ENCODE peak calls at places on chromosomes 6 and 20, in nine cellular contexts. S, M, P, O, R, T, L, H and Y are unnamed samples.

GRCh38 chr20:53774487-53775203 is 181.0 kb upstream of the ZNF217 start:
- DNase-seq in S (no peak), R (peak; percentile 97), O (no peak), H (no peak), M (no peak), T (no peak), L (no peak), P (no peak), Y (no peak)

GRCh38 chr6:136859430-136859829 is 37.0 kb downstream of the PEX7 start:
- DNase-seq in L (no peak), S (no peak), O (no peak), T (no peak), H (no peak), M (no peak), P (no peak), R (no peak), Y (no peak)

GRCh38 chr6:129102741-129103140 is 219.8 kb downstream of the LAMA2 start:
- DNase-seq in M (no peak), P (no peak), R (peak; percentile 17), T (no peak), S (no peak), O (peak; percentile 56), H (no peak), L (no peak), Y (no peak)

GRCh38 chr6:134920422-134920821 is 29.5 kb downstream of the ALDH8A1 start:
- DNase-seq in M (no peak), R (peak; percentile 13), P (no peak), T (no peak), S (no peak), H (no peak), O (no peak), L (no peak), Y (no peak)

GRCh38 chr20:31746068-31746878 is 7.2 kb downstream of the TPX2 start:
- DNase-seq in O (no peak), H (no peak), M (no peak), S (no peak), R (no peak), T (no peak), L (no peak), P (no peak), Y (no peak)

GRCh38 chr6:140441256-140441655 is 1066.8 kb upstream of the CITED2 start:
- DNase-seq in R (peak; percentile 63), T (peak; percentile 68), P (peak; percentile 42), M (peak; percentile 11), O (peak; percentile 46), S (peak; percentile 90), H (no peak), L (peak; percentile 48), Y (no peak)

GRCh38 chr20:9551808-9552550 is 37.6 kb downstream of the LAMP5 start:
- DNase-seq in S (no peak), P (no peak), M (no peak), O (no peak), T (no peak), H (no peak), R (no peak), L (no peak), Y (no peak)

GRCh38 chr6:12815884-12816600 is 99.5 kb downstream of the PHACTR1 start:
- DNase-seq in H (no peak), R (peak; percentile 30), P (no peak), O (no peak), M (no peak), L (no peak), T (no peak), S (peak; percentile 78), Y (no peak)

GRCh38 chr6:25801423-25801822 is 30.4 kb downstream of the SLC17A1 start:
- DNase-seq in O (no peak), T (no peak), S (no peak), H (no peak), M (no peak), L (no peak), P (no peak), R (no peak), Y (no peak)
- H3K4me1 ChIP-seq in O (no peaks in the 10 kb centered on the region), T (no peaks in the 10 kb centered on the region), S (no peaks in the 10 kb centered on the region), H (no peaks in the 10 kb centered on the region), M (no peaks in the 10 kb centered on the region), L (no peaks in the 10 kb centered on the region), P (no peaks in the 10 kb centered on the region), R (no peaks in the 10 kb centered on the region), Y (no peaks in the 10 kb centered on the region)

GRCh38 chr6:68875403-68875802 is 240.3 kb downstream of the ADGRB3 start:
- DNase-seq in M (no peak), P (no peak), L (no peak), S (no peak), R (no peak), H (no peak), O (no peak), T (no peak), Y (no peak)
- H3K27ac ChIP-seq in M (no peak overlapping the region), P (no peak overlapping the region), L (no peak overlapping the region), S (no peak overlapping the region), R (no peak overlapping the region), H (no peak overlapping the region), O (no peak overlapping the region), T (no peak overlapping the region), Y (no peak overlapping the region)

GRCh38 chr20:1893721-1894470 is 1.3 kb upstream of the SIRPA start:
- DNase-seq in T (no peak), S (no peak), L (no peak), O (no peak), R (no peak), P (no peak), H (no peak), M (no peak), Y (no peak)
- H3K4me3 ChIP-seq in T (peak overlapping the region; percentile 89), S (no peak overlapping the region), L (peak overlapping the region; percentile 86), O (peak overlapping the region; percentile 61), R (peak overlapping the region; percentile 50), P (peak overlapping the region; percentile 72), H (peak overlapping the region; percentile 25), M (peak overlapping the region; percentile 62), Y (peak overlapping the region; percentile 36)

DNA sequence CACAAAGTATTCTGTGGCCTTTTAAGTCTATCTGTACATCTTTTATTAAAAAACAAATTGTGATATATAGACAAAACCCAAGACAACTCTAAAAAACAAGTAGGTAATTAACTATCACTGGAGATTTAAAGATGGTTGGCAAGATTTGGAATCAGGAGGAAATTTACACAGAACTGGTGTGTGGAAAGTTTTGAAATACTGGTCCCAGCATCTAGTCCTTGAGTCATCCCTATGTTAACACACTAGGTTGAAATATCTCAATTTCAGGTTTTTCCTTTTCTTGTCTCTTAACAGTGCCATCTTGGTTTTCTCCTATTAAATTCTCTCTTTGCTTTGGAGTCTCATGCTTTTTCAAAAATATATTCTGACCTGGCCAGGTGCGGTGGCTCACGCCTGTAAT is 27.5 kb downstream of the SASH1 start:
- DNase-seq in M (no peak), T (no peak), O (no peak), H (no peak), P (no peak), S (no peak), R (no peak), L (no peak), Y (no peak)
- H3K4me1 ChIP-seq in M (no peaks in the 10 kb centered on the region), T (peaks cover 8% of the 10 kb centered on the region), O (peaks cover 2% of the 10 kb centered on the region), H (no peaks in the 10 kb centered on the region), P (peaks cover 8% of the 10 kb centered on the region), S (no peaks in the 10 kb centered on the region), R (peaks cover 8% of the 10 kb centered on the region), L (peaks cover 3% of the 10 kb centered on the region), Y (peaks cover 2% of the 10 kb centered on the region)

GRCh38 chr6:89021629-89022028 is 58.2 kb upstream of the RNGTT start:
- DNase-seq in O (no peak), M (no peak), P (no peak), S (peak; percentile 92), L (no peak), R (no peak), T (no peak), H (no peak), Y (peak; percentile 47)

GRCh38 chr6:89024456-89024855 is 56.1 kb upstream of the PNRC1 start:
- DNase-seq in M (no peak), S (no peak), L (no peak), R (no peak), T (no peak), P (no peak), O (no peak), H (no peak), Y (no peak)

GRCh38 chr6:89025633-89026032 is 54.9 kb upstream of the PNRC1 start:
- DNase-seq in S (no peak), R (no peak), T (no peak), H (no peak), M (no peak), P (no peak), O (no peak), L (no peak), Y (no peak)

GRCh38 chr6:89023591-89024441 is 56.7 kb upstream of the PNRC1 start:
- DNase-seq in O (peak; percentile 38), M (no peak), H (no peak), S (no peak), T (no peak), L (no peak), P (no peak), R (peak; percentile 42), Y (no peak)

DNA sequence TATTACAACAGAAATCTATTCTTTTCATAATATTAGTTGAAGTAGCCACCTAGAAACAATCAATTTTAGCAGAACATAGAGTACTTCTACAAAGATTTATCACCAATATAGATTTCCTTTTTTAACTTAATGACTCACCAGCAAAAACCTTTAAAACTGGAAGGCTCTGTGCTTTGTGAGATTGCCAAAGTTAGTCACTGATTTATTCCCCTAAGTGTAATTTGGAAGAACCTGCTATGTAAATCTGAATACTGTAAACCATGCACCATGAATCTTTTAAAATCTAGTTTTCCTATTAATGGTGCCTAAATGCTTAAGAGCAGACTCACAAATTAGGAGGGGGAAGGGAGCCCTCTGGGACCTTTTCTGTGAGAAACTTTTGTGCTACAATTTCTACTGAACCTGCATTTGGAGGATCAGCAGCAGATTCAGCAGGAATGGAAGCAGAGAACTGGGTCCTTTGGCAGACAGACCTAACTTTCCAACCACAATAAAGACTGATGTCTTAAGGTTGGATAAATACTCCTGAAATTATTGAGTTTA is 57.7 kb upstream of the PNRC1 start:
- DNase-seq in M (no peak), S (no peak), P (no peak), R (peak; percentile 81), L (no peak), T (no peak), H (no peak), O (no peak), Y (no peak)
- H3K27ac ChIP-seq in M (no peak overlapping the region), S (no peak overlapping the region), P (peak overlapping the region; percentile 36), R (no peak overlapping the region), L (no peak overlapping the region), T (peak overlapping the region; percentile 75), H (no peak overlapping the region), O (no peak overlapping the region), Y (no peak overlapping the region)